ENCODE peak calls at places on chromosome 7, in ten cellular contexts. G is brain microvascular endothelial cell, W is adipocyte, V is aorta, Q is transverse colon, C is HCT116, H is body of pancreas, M is cardiac muscle cell, S is ascending aorta, E is GM23338. K is an unnamed sample.

GRCh38 chr7:74032624-74033371 is 4.8 kb downstream of the ELN start:
- DNase-seq in G (no peak), W (peak), V (peak), Q (no peak), C (no peak), H (peak), M (no peak), S (no peak), E (no peak), K (no peak)

GRCh38 chr7:83159731-83160130 is 3.0 kb downstream of the PCLO start:
- DNase-seq in G (no peak), W (no peak), V (no peak), Q (no peak), C (no peak), H (no peak), M (no peak), S (no peak), E (no peak), K (no peak)

GRCh38 chr7:148286150-148286549 is 304.4 kb upstream of the C7orf33 start:
- DNase-seq in G (peak), W (peak), V (no peak), Q (no peak), C (no peak), H (no peak), M (peak), S (no peak), E (peak), K (no peak)

GRCh38 chr7:15197359-15197977 is 294.9 kb upstream of the DGKB start:
- DNase-seq in G (no peak), W (no peak), V (no peak), Q (no peak), C (no peak), H (no peak), M (no peak), S (no peak), E (no peak), K (no peak)

GRCh38 chr7:22359156-22359697 is 2.3 kb upstream of the RAPGEF5 start:
- DNase-seq in G (no peak), W (no peak), V (no peak), Q (no peak), C (no peak), H (no peak), M (no peak), S (no peak), E (no peak), K (no peak)

GRCh38 chr7:137667633-137668387 is 179.0 kb downstream of the DGKI start:
- DNase-seq in G (peak), W (peak), V (no peak), Q (no peak), C (no peak), H (no peak), M (no peak), S (no peak), E (no peak), K (peak)

GRCh38 chr7:158109364-158110033 is 478.1 kb downstream of the PTPRN2 start:
- DNase-seq in G (no peak), W (no peak), V (peak), Q (no peak), C (no peak), H (no peak), M (no peak), S (no peak), E (no peak), K (peak)

GRCh38 chr7:155591055-155591750 is 44.8 kb upstream of the CNPY1 start:
- DNase-seq in G (no peak), W (no peak), V (no peak), Q (peak), C (no peak), H (no peak), M (no peak), S (no peak), E (no peak), K (no peak)

GRCh38 chr7:146660839-146661238 is 544.2 kb downstream of the CNTNAP2 start:
- DNase-seq in G (no peak), W (no peak), V (no peak), Q (no peak), C (no peak), H (no peak), M (peak), S (no peak), E (no peak), K (no peak)

GRCh38 chr7:26868841-26869505 is 4.6 kb upstream of the SKAP2 start:
- DNase-seq in G (no peak), W (no peak), V (no peak), Q (no peak), C (peak), H (no peak), M (no peak), S (no peak), E (no peak), K (no peak)

GRCh38 chr7:112416127-112416526 is 34.1 kb upstream of the IFRD1 start:
- DNase-seq in G (peak), W (no peak), V (no peak), Q (no peak), C (no peak), H (no peak), M (no peak), S (no peak), E (no peak), K (no peak)

GRCh38 chr7:118080947-118081346 is 103.0 kb upstream of the LSM8 start:
- DNase-seq in G (peak), W (peak), V (no peak), Q (no peak), C (peak), H (no peak), M (no peak), S (no peak), E (peak), K (peak)

GRCh38 chr7:106064836-106065559 is 47.1 kb downstream of the SYPL1 start:
- DNase-seq in G (peak), W (peak), V (peak), Q (peak), C (peak), H (peak), M (no peak), S (peak), E (no peak), K (no peak)

GRCh38 chr7:128022631-128023532 is 8.4 kb downstream of the LRRC4 start:
- DNase-seq in G (peak), W (peak), V (no peak), Q (no peak), C (no peak), H (no peak), M (no peak), S (no peak), E (no peak), K (no peak)

GRCh38 chr7:98760201-98760651 is 109.6 kb downstream of the TMEM130 start:
- DNase-seq in G (no peak), W (peak), V (peak), Q (no peak), C (no peak), H (peak), M (no peak), S (peak), E (no peak), K (no peak)

DNA sequence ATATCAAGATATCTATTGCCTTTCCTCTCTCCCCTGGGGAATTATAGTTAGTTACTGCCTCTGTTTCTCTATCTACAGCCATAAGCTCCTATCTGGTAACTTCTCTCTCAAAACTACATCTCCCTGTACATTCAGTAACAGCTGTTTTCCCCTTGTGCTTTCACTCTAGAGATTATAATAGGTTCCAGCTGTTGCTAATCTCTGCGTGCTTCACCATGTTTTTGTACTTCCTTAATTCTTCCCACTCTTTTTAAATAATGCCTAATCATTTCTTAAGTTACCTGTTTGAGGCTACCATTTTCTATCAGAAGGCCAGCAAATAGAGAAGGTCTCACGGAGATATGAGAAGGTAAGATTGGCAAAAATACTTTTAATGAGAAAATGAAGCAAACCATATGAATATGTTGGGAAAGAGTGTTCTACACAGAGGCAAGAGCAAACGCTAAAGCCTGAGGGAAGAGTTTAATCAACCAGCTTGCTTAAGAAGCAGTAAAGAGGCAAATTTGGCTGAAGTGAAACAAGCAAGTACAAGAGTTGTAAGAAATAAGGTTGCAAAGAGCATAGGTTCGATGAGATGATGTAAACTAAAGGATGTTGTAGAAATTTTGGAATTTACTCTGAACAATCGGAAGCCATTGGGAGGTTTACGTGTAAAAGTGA is 101.9 kb upstream of the HGF start:
- DNase-seq in G (no peak), W (peak), V (no peak), Q (no peak), C (no peak), H (no peak), M (no peak), S (no peak), E (no peak), K (no peak)
- H3K4me3 ChIP-seq in G (no peak), W (peak), V (no peak), Q (no peak), C (no peak), H (no peak), M (no peak), S (no peak), E (no peak), K (peak)

GRCh38 chr7:142809671-142810070 is 38.9 kb downstream of the PRSS2 start:
- DNase-seq in G (no peak), W (no peak), V (no peak), Q (no peak), C (no peak), H (no peak), M (no peak), S (no peak), E (no peak), K (peak)
- H3K4me3 ChIP-seq in G (no peak), W (no peak), V (no peak), Q (no peak), C (no peak), H (no peak), M (no peak), S (no peak), E (no peak), K (no peak)

GRCh38 chr7:44884553-44885393 is 557 bp downstream of the PURB start:
- DNase-seq in G (peak), W (peak), V (peak), Q (peak), C (no peak), H (peak), M (peak), S (peak), E (peak), K (peak)

GRCh38 chr7:44881066-44881600 is 4.2 kb downstream of the PURB start:
- DNase-seq in G (no peak), W (no peak), V (no peak), Q (no peak), C (no peak), H (no peak), M (no peak), S (no peak), E (no peak), K (no peak)

GRCh38 chr7:44883961-44884360 is 1.4 kb downstream of the PURB start:
- DNase-seq in G (no peak), W (no peak), V (no peak), Q (no peak), C (no peak), H (no peak), M (no peak), S (no peak), E (no peak), K (no peak)

GRCh38 chr7:44881610-44882009 is 3.7 kb downstream of the PURB start:
- DNase-seq in G (peak), W (peak), V (no peak), Q (no peak), C (no peak), H (no peak), M (peak), S (no peak), E (no peak), K (peak)

GRCh38 chr7:44882899-44883298 is 2.4 kb downstream of the PURB start:
- DNase-seq in G (no peak), W (peak), V (no peak), Q (no peak), C (no peak), H (no peak), M (no peak), S (no peak), E (no peak), K (no peak)
- H3K4me3 ChIP-seq in G (peak), W (peak), V (peak), Q (no peak), C (no peak), H (no peak), M (peak), S (peak), E (peak), K (peak)

DNA sequence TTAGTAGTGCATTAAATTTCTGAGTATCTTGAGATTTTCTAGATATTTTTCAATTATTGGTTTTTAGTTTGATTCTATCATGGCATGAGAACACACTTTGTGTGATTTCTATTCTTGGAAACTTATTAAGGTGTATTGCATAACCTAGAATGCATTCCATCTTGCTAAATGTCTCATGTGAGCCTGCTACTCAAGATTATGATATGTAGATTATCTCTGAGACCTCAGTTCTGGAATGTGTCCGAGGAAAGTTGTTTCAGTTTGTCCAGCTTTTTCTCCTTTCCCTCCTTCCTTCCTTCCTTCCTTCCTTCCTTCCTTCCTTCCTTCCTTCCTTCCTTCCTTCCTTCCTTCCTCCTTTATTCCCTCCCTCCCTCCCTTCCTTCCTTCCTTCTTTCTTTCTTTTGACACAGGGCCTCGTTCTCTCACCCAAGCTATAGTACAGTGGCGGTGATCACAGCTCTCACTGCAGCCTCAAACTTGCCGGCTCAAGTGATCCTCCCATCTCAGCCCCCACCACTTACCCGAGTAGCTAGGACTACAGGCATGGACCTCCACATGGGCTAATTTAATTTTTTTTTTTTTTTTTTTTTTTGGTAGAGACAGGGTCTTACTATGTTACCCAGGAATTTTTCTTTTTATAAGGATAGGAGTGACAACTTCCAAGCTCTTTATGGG is 7.6 kb downstream of the ITPRID1 start:
- DNase-seq in G (no peak), W (no peak), V (no peak), Q (no peak), C (no peak), H (no peak), M (no peak), S (no peak), E (no peak), K (no peak)
- H3K4me3 ChIP-seq in G (no peak), W (no peak), V (no peak), Q (no peak), C (no peak), H (no peak), M (no peak), S (no peak), E (no peak), K (no peak)

K was measured in GM12865.